ENCODE peak calls at places on chromosomes 5 and 9, in seven cellular contexts. U is psoas muscle, I is gastrocnemius medialis, J is tibial nerve, B is lower lobe of right lung, Q is heart right ventricle, A is esophagus squamous epithelium. P is an unnamed sample. For H3K36me3 and H3K27me3, the result is how much of the 10 kb centered on the place peaks cover.

GRCh38 chr5:180802325-180803180 is at the start of gene MGAT1:
- DNase-seq in U (peak), B (peak), I (peak), J (peak), A (peak), Q (peak), P (no peak)

GRCh38 chr9:27151693-27152397 is 42.8 kb downstream of the TEK start:
- DNase-seq in B (no peak), U (no peak), I (no peak), A (no peak), Q (no peak), J (peak), P (no peak)

GRCh38 chr5:80502795-80503194 is 14.9 kb downstream of the FAM151B start:
- DNase-seq in Q (no peak), J (no peak), I (no peak), B (no peak), A (no peak), U (no peak), P (no peak)

GRCh38 chr5:179318193-179318955 is 26.9 kb downstream of the ADAMTS2 start:
- DNase-seq in J (no peak), B (no peak), A (no peak), Q (no peak), I (no peak), U (peak), P (no peak)

GRCh38 chr5:97192580-97193421 is 9.8 kb upstream of the RIOK2 start:
- DNase-seq in J (no peak), A (no peak), U (no peak), I (no peak), B (no peak), Q (no peak), P (no peak)

GRCh38 chr5:65141487-65141886 is 340.2 kb downstream of the ADAMTS6 start:
- DNase-seq in Q (no peak), A (no peak), I (no peak), U (no peak), B (no peak), J (no peak), P (no peak)

GRCh38 chr5:131776451-131776850 is 20.4 kb downstream of the FNIP1 start:
- DNase-seq in U (no peak), Q (no peak), I (no peak), A (no peak), B (no peak), J (no peak), P (no peak)

GRCh38 chr9:120387257-120387999 is 192.5 kb downstream of the CDK5RAP2 start:
- DNase-seq in U (no peak), J (no peak), Q (no peak), I (no peak), B (peak), A (no peak), P (no peak)

GRCh38 chr9:1490341-1491115 is 440.4 kb downstream of the DMRT2 start:
- DNase-seq in U (no peak), A (no peak), I (no peak), J (no peak), Q (no peak), B (no peak), P (no peak)

GRCh38 chr9:115127191-115127817 is 9.3 kb upstream of the TNC start:
- DNase-seq in B (no peak), J (no peak), Q (no peak), U (no peak), I (no peak), A (no peak), P (no peak)

GRCh38 chr5:143742951-143743350 is 69.0 kb upstream of the HMHB1 start:
- DNase-seq in I (no peak), U (no peak), A (no peak), Q (no peak), B (no peak), J (no peak), P (no peak)

GRCh38 chr5:97142521-97143254 is at the start of gene LIX1:
- DNase-seq in I (no peak), J (peak), B (no peak), A (no peak), U (no peak), Q (peak), P (no peak)

GRCh38 chr9:38178282-38178681 is 109.3 kb upstream of the SHB start:
- DNase-seq in B (no peak), I (no peak), J (no peak), U (no peak), A (no peak), Q (no peak), P (no peak)

GRCh38 chr5:95609711-95610110 is 10.2 kb upstream of the GPR150 start:
- DNase-seq in I (no peak), U (no peak), J (no peak), Q (no peak), A (no peak), B (no peak), P (no peak)

GRCh38 chr5:43467100-43467499 is 16.6 kb downstream of the TMEM267 start:
- DNase-seq in I (no peak), U (no peak), A (no peak), J (no peak), Q (no peak), B (no peak), P (no peak)

GRCh38 chr5:24823625-24824024 is 178.8 kb upstream of the CDH10 start:
- DNase-seq in Q (no peak), I (no peak), A (no peak), B (no peak), U (no peak), J (no peak), P (no peak)

GRCh38 chr9:114029311-114030170 is 48.6 kb downstream of the AMBP start:
- DNase-seq in Q (no peak), J (no peak), I (no peak), U (no peak), A (no peak), B (no peak), P (no peak)

GRCh38 chr9:70160672-70161413 is 97.9 kb upstream of the SMC5 start:
- DNase-seq in I (no peak), J (no peak), U (no peak), B (no peak), A (no peak), Q (no peak), P (no peak)

GRCh38 chr5:61731267-61731945 is 399.3 kb downstream of the ZSWIM6 start:
- DNase-seq in I (no peak), A (no peak), U (no peak), Q (no peak), B (no peak), J (no peak), P (no peak)

GRCh38 chr9:3490957-3491356 is 34.8 kb downstream of the RFX3 start:
- DNase-seq in B (no peak), J (no peak), Q (no peak), I (no peak), A (no peak), U (no peak), P (no peak)

GRCh38 chr9:33159058-33159759 is 7.9 kb downstream of the B4GALT1 start:
- DNase-seq in Q (peak), U (peak), A (no peak), J (peak), I (no peak), B (peak), P (no peak)

GRCh38 chr5:3098821-3099220 is 347.3 kb upstream of the IRX2 start:
- DNase-seq in A (no peak), U (no peak), I (no peak), B (no peak), J (no peak), Q (no peak), P (no peak)

GRCh38 chr9:21795483-21795882 is 7.0 kb upstream of the MTAP start:
- DNase-seq in A (no peak), Q (no peak), J (no peak), I (no peak), B (no peak), U (no peak), P (no peak)

GRCh38 chr9:108297025-108297424 is 558.8 kb downstream of the ACTL7B start:
- DNase-seq in J (peak), Q (no peak), U (peak), I (peak), B (peak), A (no peak), P (peak)

GRCh38 chr5:121378559-121379359 is 472.9 kb upstream of the FTMT start:
- DNase-seq in A (no peak), I (no peak), Q (no peak), U (no peak), J (no peak), B (peak), P (no peak)

GRCh38 chr5:61409568-61409967 is 77.5 kb downstream of the ZSWIM6 start:
- DNase-seq in I (no peak), U (no peak), Q (no peak), J (no peak), A (no peak), B (no peak), P (peak)

GRCh38 chr9:129481824-129482511 is 138.9 kb downstream of the C9orf50 start:
- DNase-seq in Q (peak), A (no peak), J (no peak), I (no peak), B (no peak), U (no peak), P (no peak)

GRCh38 chr9:105004466-105005090 is 76.6 kb upstream of the ABCA1 start:
- DNase-seq in A (no peak), J (no peak), I (no peak), B (no peak), Q (no peak), U (no peak), P (no peak)

GRCh38 chr5:31158686-31159085 is 34.8 kb upstream of the CDH6 start:
- DNase-seq in Q (no peak), I (no peak), B (no peak), U (no peak), J (no peak), A (no peak), P (no peak)

GRCh38 chr9:91253488-91253887 is 108.2 kb downstream of the AUH start:
- DNase-seq in B (no peak), I (no peak), Q (no peak), A (no peak), J (no peak), U (no peak), P (no peak)

GRCh38 chr5:112691341-112691685 is 46.4 kb upstream of the APC start:
- DNase-seq in I (no peak), J (no peak), Q (no peak), A (no peak), B (no peak), U (no peak), P (no peak)

GRCh38 chr5:122515709-122516431 is 203.8 kb downstream of the SNCAIP start:
- DNase-seq in A (no peak), B (no peak), U (no peak), Q (no peak), I (no peak), J (peak), P (peak)

GRCh38 chr9:137168907-137169763 is 716 bp downstream of the LRRC26 start:
- DNase-seq in A (no peak), B (no peak), Q (no peak), J (no peak), I (no peak), U (no peak), P (no peak)

GRCh38 chr9:126131066-126132010 is 195.3 kb upstream of the MVB12B start:
- DNase-seq in I (no peak), J (peak), U (no peak), A (no peak), B (no peak), Q (no peak), P (no peak)

GRCh38 chr9:135038826-135039225 is 48.6 kb upstream of the OLFM1 start:
- DNase-seq in Q (no peak), U (no peak), A (no peak), J (no peak), I (no peak), B (no peak), P (no peak)

GRCh38 chr5:169876376-169876775 is 103.9 kb downstream of the INSYN2B start:
- DNase-seq in A (no peak), J (no peak), U (no peak), Q (no peak), I (no peak), B (no peak), P (no peak)

GRCh38 chr5:76620166-76620565 is 3.0 kb downstream of the F2RL2 start:
- DNase-seq in Q (no peak), J (no peak), U (no peak), B (no peak), A (no peak), I (no peak), P (no peak)

GRCh38 chr9:92639791-92640271 is 30.1 kb downstream of the IPPK start:
- DNase-seq in U (no peak), B (peak), A (no peak), Q (no peak), J (no peak), I (no peak), P (no peak)

GRCh38 chr5:1343315-1343751 is 1.6 kb downstream of the CLPTM1L start:
- DNase-seq in A (no peak), J (no peak), U (no peak), B (peak), Q (no peak), I (no peak), P (no peak)
- H3K4me3 ChIP-seq in A (peak), J (no peak), U (peak), B (peak), Q (peak), I (no peak), P (no peak)

DNA sequence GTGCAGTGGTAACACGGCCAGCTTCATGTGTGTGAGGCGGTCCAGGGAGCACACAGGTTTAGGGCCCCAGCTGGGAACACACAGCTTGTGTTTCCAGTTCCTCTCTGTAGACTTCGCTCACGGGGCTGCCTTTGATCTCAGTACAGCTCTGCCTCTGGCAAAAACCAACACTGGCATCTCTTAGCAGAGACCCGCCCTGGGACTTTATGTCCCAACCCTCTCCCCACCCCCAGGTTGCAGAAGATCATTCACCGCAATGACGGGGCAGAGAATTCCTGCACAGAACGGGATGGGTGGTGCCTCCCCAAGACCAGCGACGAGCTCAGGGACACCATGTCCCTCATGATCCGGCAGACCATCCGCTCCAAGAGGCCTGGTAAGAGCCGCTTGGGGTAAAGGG is 5.2 kb upstream of the CEL start:
- DNase-seq in B (no peak), U (no peak), J (no peak), I (no peak), Q (no peak), A (no peak), P (no peak)
- H3K36me3 ChIP-seq in B (half or more), U (half or more), J (half or more), I (half or more), Q (half or more), A (under half), P (under half)

DNA sequence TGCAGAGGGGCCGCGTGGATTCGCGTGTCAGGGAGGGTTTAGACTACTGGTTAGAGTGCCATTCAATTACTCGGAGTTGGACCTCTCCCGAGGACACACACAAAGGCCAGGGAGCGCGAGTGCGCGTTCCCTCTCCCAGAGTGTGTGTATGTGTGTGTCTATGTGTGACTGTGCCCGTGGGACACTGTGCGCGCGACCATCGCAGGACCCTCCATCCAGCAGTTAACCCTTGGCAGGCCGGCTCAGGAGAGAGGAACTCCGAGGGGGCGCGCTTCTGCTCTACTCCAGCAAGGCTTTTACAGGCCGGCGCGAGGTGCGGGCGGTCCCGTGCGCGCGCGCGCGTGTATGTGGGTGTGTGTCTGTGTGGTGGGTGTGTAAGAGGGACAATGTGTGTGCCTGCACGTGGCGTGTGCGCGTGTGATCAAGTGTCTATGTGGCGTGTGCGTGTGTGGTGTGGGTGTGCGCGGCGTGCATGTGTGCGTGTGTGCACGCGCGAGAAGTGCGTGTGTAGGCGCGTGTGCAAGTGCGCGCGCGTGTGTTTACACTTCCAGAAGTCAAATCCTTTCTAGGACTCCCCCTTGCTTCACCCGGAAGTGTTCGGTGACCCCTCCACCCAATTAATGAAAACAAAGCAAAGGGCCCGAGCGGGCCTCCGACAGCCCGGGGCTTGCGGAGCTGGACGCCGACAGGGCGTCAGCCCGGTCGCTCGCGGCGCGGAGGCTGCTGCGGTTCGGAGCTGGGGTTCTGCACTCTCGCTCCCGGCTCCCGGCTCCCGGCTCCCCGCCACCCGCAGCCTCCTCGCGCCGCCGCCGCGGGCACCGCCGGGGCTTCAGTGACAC is 75.3 kb upstream of the TBCA start:
- DNase-seq in J (no peak), I (no peak), A (no peak), U (peak), Q (peak), B (no peak), P (no peak)
- H3K27me3 ChIP-seq in J (under half), I (under half), A (under half), U (under half), Q (under half), B (under half), P (under half)

GRCh38 chr9:130766031-130766903 is 68.8 kb upstream of the ABL1 start:
- DNase-seq in B (no peak), I (no peak), J (no peak), Q (no peak), U (peak), A (no peak), P (no peak)
- H3K4me3 ChIP-seq in B (no peak), I (no peak), J (no peak), Q (no peak), U (no peak), A (no peak), P (no peak)

GRCh38 chr9:6965566-6965965 is 207.8 kb downstream of the KDM4C start:
- DNase-seq in J (no peak), U (no peak), B (no peak), I (no peak), A (no peak), Q (no peak), P (no peak)

GRCh38 chr9:6968271-6968670 is 210.5 kb downstream of the KDM4C start:
- DNase-seq in Q (no peak), A (no peak), U (no peak), I (no peak), J (no peak), B (no peak), P (no peak)

GRCh38 chr9:6973089-6973488 is 215.3 kb downstream of the KDM4C start:
- DNase-seq in B (no peak), Q (no peak), I (no peak), A (no peak), J (no peak), U (no peak), P (no peak)

GRCh38 chr9:6973762-6974161 is 216.0 kb downstream of the KDM4C start:
- DNase-seq in J (no peak), I (no peak), U (no peak), B (no peak), Q (no peak), A (no peak), P (no peak)

GRCh38 chr9:6969805-6970204 is 212.0 kb downstream of the KDM4C start:
- DNase-seq in U (no peak), A (no peak), B (no peak), I (no peak), Q (no peak), J (no peak), P (no peak)
- H3K36me3 ChIP-seq in U (under half), A (under half), B (under half), I (under half), Q (under half), J (under half), P (under half)

GRCh38 chr5:115585265-115585664 is 17.0 kb downstream of the TICAM2 start:
- DNase-seq in B (no peak), J (no peak), U (no peak), Q (no peak), I (no peak), A (no peak), P (no peak)
- H3K27me3 ChIP-seq in B (under half), J (under half), U (under half), Q (under half), I (under half), A (under half), P (under half)

GRCh38 chr9:128192601-128193371 is 1.4 kb upstream of the CIZ1 start:
- DNase-seq in I (peak), B (peak), A (no peak), J (peak), Q (peak), U (peak), P (peak)
- H3K4me3 ChIP-seq in I (peak), B (peak), A (peak), J (peak), Q (peak), U (peak), P (peak)

GRCh38 chr9:81082251-81082650 is 607.1 kb downstream of the TLE1 start:
- DNase-seq in B (no peak), J (no peak), A (no peak), U (no peak), I (no peak), Q (no peak), P (no peak)
- H3K36me3 ChIP-seq in B (under half), J (under half), A (under half), U (under half), I (under half), Q (under half), P (under half)

GRCh38 chr9:132489536-132489935 is 79.5 kb downstream of the CFAP77 start:
- DNase-seq in J (no peak), B (no peak), I (no peak), A (no peak), Q (no peak), U (no peak), P (no peak)

GRCh38 chr9:132487351-132487791 is 77.4 kb downstream of the CFAP77 start:
- DNase-seq in U (no peak), I (no peak), J (no peak), A (no peak), Q (no peak), B (no peak), P (no peak)

GRCh38 chr9:132485454-132485853 is 75.4 kb downstream of the CFAP77 start:
- DNase-seq in I (no peak), J (no peak), B (no peak), U (no peak), A (no peak), Q (no peak), P (no peak)

GRCh38 chr9:132486706-132487350 is 76.8 kb downstream of the CFAP77 start:
- DNase-seq in U (no peak), I (no peak), J (no peak), A (no peak), B (no peak), Q (no peak), P (no peak)

DNA sequence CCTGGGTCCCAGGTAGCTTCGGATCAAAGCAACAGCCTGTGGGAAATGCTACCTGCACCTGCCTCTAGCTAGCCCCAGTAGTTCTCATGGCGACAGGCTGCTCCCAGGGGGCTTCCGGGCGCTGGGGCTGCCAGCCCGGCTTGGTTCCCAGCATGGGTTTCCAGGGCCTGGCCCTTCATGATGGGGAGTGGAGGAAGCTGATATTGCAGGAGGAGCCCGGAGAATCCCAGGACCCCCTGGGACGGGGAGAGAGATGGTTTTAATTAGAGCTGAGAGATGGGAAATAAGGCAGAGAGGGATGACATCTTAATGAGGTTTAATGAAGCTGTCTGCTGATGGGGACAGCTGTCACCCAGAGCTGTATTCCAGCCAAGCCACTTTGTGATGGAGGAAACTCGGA is 78.6 kb downstream of the CFAP77 start:
- DNase-seq in A (no peak), U (no peak), I (no peak), B (no peak), J (no peak), Q (no peak), P (no peak)
- H3K27me3 ChIP-seq in A (under half), U (half or more), I (under half), B (half or more), J (under half), Q (under half), P (under half)